ENCODE peak calls at places on chromosomes 2 and 18, in six cellular contexts. S is GM10248, W is mucosa of descending colon, F is RWPE1, A is glutamatergic neuron, D is fibroblast of the aortic adventitia. J is an unnamed sample.

GRCh38 chr2:219497495-219498279 is 1.0 kb upstream of the GMPPA start:
- DNase-seq in S (peak), W (peak), F (peak), A (peak), D (peak), J (peak)

GRCh38 chr2:190634381-190634780 is 14.5 kb upstream of the NAB1 start:
- DNase-seq in S (no peak), W (no peak), F (no peak), A (no peak), D (peak), J (peak)

GRCh38 chr2:236852100-236852976 is 233.4 kb upstream of the COPS8 start:
- DNase-seq in S (no peak), W (no peak), F (no peak), A (no peak), D (peak), J (peak)

GRCh38 chr18:75203456-75204261 is 5.3 kb downstream of the PTGR3 start:
- DNase-seq in S (no peak), W (no peak), F (no peak), A (no peak), D (peak), J (peak)

GRCh38 chr2:98623657-98624056 is 15.3 kb downstream of the UNC50 start:
- DNase-seq in S (no peak), W (no peak), F (no peak), A (no peak), D (peak), J (peak)

GRCh38 chr2:163943403-163944356 is 207.9 kb upstream of the FIGN start:
- DNase-seq in S (no peak), W (no peak), F (no peak), A (no peak), D (no peak), J (no peak)

GRCh38 chr2:65300134-65300771 is 72.6 kb downstream of the ACTR2 start:
- DNase-seq in S (no peak), W (peak), F (no peak), A (no peak), D (peak), J (peak)

GRCh38 chr2:194815475-194815874 is 841.6 kb upstream of the SLC39A10 start:
- DNase-seq in S (no peak), W (no peak), F (no peak), A (no peak), D (no peak), J (no peak)

GRCh38 chr2:26162963-26163362 is 9.9 kb upstream of the GAREM2 start:
- DNase-seq in S (no peak), W (no peak), F (no peak), A (no peak), D (no peak), J (no peak)

GRCh38 chr2:171530378-171530777 is 8.1 kb downstream of the CYBRD1 start:
- DNase-seq in S (no peak), W (no peak), F (no peak), A (no peak), D (no peak), J (no peak)

GRCh38 chr2:228023619-228024018 is 152.2 kb downstream of the DAW1 start:
- DNase-seq in S (no peak), W (no peak), F (peak), A (no peak), D (peak), J (no peak)

GRCh38 chr2:157375384-157375783 is 49.8 kb upstream of the ERMN start:
- DNase-seq in S (no peak), W (no peak), F (no peak), A (no peak), D (no peak), J (no peak)

GRCh38 chr2:100880730-100881129 is 60.8 kb downstream of the NPAS2 start:
- DNase-seq in S (no peak), W (no peak), F (no peak), A (no peak), D (no peak), J (no peak)

GRCh38 chr2:66573412-66573811 is 138.5 kb downstream of the MEIS1 start:
- DNase-seq in S (no peak), W (no peak), F (no peak), A (no peak), D (no peak), J (no peak)

GRCh38 chr2:24919977-24920812 is at the start of gene ADCY3:
- DNase-seq in S (peak), W (peak), F (peak), A (peak), D (peak), J (peak)

GRCh38 chr18:46297621-46298020 is 193.4 kb downstream of the HAUS1 start:
- DNase-seq in S (no peak), W (no peak), F (no peak), A (no peak), D (no peak), J (no peak)

GRCh38 chr2:42663106-42663755 is 94.8 kb downstream of the MTA3 start:
- DNase-seq in S (peak), W (peak), F (peak), A (peak), D (peak), J (peak)

GRCh38 chr2:237603718-237604362 is 13.3 kb upstream of the RAB17 start:
- DNase-seq in S (peak), W (no peak), F (peak), A (no peak), D (peak), J (peak)

GRCh38 chr2:135175177-135175576 is 123.1 kb downstream of the RAB3GAP1 start:
- DNase-seq in S (no peak), W (no peak), F (no peak), A (no peak), D (no peak), J (no peak)

GRCh38 chr18:9109523-9109922 is 7.0 kb downstream of the NDUFV2 start:
- DNase-seq in S (no peak), W (no peak), F (no peak), A (no peak), D (peak), J (peak)

GRCh38 chr2:120464448-120464931 is 118.6 kb downstream of the INHBB start:
- DNase-seq in S (no peak), W (no peak), F (no peak), A (peak), D (no peak), J (no peak)

GRCh38 chr2:13654416-13654815 is 937.7 kb downstream of the TRIB2 start:
- DNase-seq in S (no peak), W (no peak), F (no peak), A (no peak), D (no peak), J (no peak)

GRCh38 chr2:85291425-85292023 is 36.3 kb downstream of the TGOLN2 start:
- DNase-seq in S (no peak), W (no peak), F (no peak), A (no peak), D (no peak), J (no peak)

GRCh38 chr2:158214431-158214830 is 112.8 kb downstream of the UPP2 start:
- DNase-seq in S (peak), W (no peak), F (peak), A (no peak), D (no peak), J (no peak)

GRCh38 chr18:74546751-74547530 is 12.6 kb downstream of the CNDP1 start:
- DNase-seq in S (no peak), W (no peak), F (peak), A (no peak), D (peak), J (peak)

GRCh38 chr2:80014637-80015036 is 289.9 kb downstream of the LRRTM1 start:
- DNase-seq in S (no peak), W (no peak), F (no peak), A (no peak), D (no peak), J (no peak)

GRCh38 chr18:63676526-63676925 is 14.8 kb upstream of the SERPINB3 start:
- DNase-seq in S (peak), W (no peak), F (no peak), A (peak), D (no peak), J (no peak)

GRCh38 chr2:224922142-224922727 is 120.0 kb downstream of the DOCK10 start:
- DNase-seq in S (peak), W (no peak), F (no peak), A (no peak), D (no peak), J (no peak)

GRCh38 chr2:231245253-231246094 is 47.0 kb downstream of the ARMC9 start:
- DNase-seq in S (no peak), W (no peak), F (no peak), A (no peak), D (no peak), J (peak)

GRCh38 chr2:38527338-38528007 is 75.3 kb downstream of the HNRNPLL start:
- DNase-seq in S (no peak), W (no peak), F (no peak), A (no peak), D (no peak), J (peak)

GRCh38 chr2:54503192-54503591 is 47.1 kb downstream of the SPTBN1 start:
- DNase-seq in S (peak), W (no peak), F (no peak), A (peak), D (no peak), J (peak)

GRCh38 chr2:16972276-16972675 is 306.6 kb upstream of the CYRIA start:
- DNase-seq in S (no peak), W (no peak), F (no peak), A (no peak), D (peak), J (no peak)

GRCh38 chr2:111108745-111109271 is 11.9 kb upstream of the BCL2L11 start:
- DNase-seq in S (no peak), W (no peak), F (peak), A (no peak), D (no peak), J (no peak)

GRCh38 chr2:16129716-16130540 is 189.6 kb downstream of the MYCN start:
- DNase-seq in S (no peak), W (no peak), F (no peak), A (no peak), D (no peak), J (no peak)

GRCh38 chr2:4528773-4529172 is 825.4 kb downstream of the DCDC2C start:
- DNase-seq in S (no peak), W (no peak), F (no peak), A (no peak), D (no peak), J (no peak)

GRCh38 chr18:45916302-45916701 is 50.8 kb downstream of the EPG5 start:
- DNase-seq in S (no peak), W (no peak), F (no peak), A (no peak), D (no peak), J (no peak)

GRCh38 chr18:22318745-22319407 is 98.8 kb downstream of the CTAGE1 start:
- DNase-seq in S (no peak), W (no peak), F (no peak), A (no peak), D (peak), J (peak)

DNA sequence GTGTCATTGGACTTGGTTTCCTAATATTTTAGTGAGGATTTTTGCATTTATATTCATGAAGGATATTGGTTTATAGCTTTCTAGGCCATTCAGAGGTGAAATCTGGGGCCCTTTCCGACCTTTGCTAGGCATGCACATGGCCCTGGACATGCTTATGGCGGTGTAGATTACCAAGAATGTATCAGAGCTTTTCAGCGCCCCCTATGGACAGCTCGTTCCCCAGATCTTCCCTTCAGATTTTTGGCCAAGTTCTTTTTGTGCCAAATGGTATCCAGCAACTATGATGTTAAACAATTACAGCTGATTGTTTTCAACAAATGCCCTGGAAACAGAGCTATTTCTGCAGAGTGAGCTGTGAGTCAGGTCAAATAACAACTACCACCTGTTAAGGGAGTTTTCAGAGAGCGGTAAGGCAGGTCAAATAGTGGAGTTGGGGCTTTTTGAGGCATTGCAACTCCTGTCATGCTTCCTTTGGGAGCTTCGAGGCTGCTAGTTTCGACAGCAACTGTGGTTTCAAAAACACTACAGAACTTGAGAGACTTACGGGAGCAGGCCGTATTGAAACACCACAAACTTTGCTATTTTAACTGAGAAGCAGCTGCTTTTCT is 188.3 kb downstream of the ZNF516 start:
- DNase-seq in S (no peak), W (no peak), F (no peak), A (no peak), D (no peak), J (no peak)
- TF ChIP-seq CTCF in S (no peak), W (no peak), F (no peak), A (peak), D (no peak), J (peak)

GRCh38 chr2:71555798-71556454 is 102.6 kb downstream of the DYSF start:
- DNase-seq in S (no peak), W (peak), F (no peak), A (no peak), D (no peak), J (no peak)
- TF ChIP-seq CTCF in S (no peak), W (no peak), F (no peak), A (no peak), D (no peak), J (no peak)

DNA sequence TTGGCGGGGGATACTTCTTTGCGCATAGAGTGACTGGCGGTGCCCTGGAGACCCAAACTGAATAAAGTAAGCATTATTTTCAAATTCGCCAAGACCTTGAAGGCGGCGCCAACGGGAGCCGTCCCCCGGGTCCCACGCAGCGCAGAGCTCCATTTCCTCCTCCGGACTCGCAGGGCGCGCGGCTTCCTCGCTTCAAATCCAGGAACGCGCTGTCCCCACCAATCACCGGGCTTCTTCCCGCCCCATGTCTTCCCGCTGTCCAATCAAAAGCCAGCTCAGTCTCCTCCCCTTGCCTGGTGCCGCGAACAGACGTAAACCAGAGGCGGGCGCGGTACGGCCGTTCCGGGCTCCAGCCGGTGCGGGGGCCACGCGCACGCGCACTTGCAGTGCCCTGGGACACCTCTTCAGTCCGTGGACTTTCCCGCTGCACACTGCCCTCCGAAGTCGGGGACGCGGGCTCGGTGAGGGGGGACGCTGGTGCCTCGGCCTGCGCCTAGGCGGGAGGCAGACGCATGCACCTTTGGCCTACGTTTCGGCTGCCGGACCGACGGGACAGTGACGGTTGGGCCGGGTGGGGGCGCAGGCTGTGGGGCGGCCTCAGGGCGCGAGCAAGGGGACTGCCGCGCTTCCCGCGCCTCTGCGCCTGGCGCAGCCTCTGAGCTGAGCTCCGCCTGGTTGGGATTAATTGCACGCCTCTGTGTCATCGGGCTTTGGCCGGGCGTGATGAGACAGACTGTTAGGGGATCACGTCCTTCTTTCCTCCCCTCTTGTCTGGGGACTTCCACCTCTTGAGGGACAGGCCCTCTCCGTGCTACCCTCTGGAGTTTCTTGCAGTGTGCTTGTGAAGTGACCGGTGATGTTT is at the start of gene CEP192:
- DNase-seq in S (peak), W (peak), F (peak), A (peak), D (peak), J (peak)
- TF ChIP-seq CTCF in S (no peak), W (no peak), F (no peak), A (no peak), D (no peak), J (peak)

GRCh38 chr2:74534411-74534810 is 4.7 kb downstream of the HTRA2 start:
- DNase-seq in S (no peak), W (no peak), F (no peak), A (no peak), D (no peak), J (no peak)

GRCh38 chr2:74531666-74532065 is 1.9 kb downstream of the HTRA2 start:
- DNase-seq in S (no peak), W (no peak), F (no peak), A (no peak), D (no peak), J (no peak)

GRCh38 chr2:74533464-74533863 is 3.7 kb downstream of the HTRA2 start:
- DNase-seq in S (no peak), W (no peak), F (no peak), A (no peak), D (no peak), J (no peak)

GRCh38 chr2:74530239-74531161 is 767 bp downstream of the HTRA2 start:
- DNase-seq in S (peak), W (peak), F (no peak), A (peak), D (peak), J (peak)

DNA sequence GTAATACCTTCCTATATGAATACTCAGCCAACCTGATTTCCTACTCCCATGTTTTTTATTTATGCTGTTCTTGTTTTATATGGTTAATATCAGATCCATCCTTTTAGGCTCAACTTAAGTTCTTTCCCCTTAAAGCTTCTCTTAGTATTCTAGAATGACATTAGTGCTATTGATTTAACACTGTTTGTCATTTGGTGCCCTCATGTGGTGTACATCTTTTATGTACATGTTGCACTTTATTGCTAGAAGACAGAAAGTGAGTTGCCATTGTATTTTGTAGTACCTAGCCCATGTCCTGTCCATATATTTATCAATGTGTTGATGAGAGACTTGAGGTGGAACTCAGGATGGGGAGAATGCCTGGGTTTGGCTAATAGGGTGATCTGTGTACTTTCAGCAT is 2.5 kb downstream of the HTRA2 start:
- DNase-seq in S (no peak), W (no peak), F (no peak), A (no peak), D (peak), J (peak)
- TF ChIP-seq CTCF in S (peak), W (no peak), F (peak), A (no peak), D (peak), J (peak)

GRCh38 chr2:148978026-148978685 is 60.3 kb upstream of the LYPD6B start:
- DNase-seq in S (no peak), W (no peak), F (no peak), A (no peak), D (no peak), J (no peak)
- TF ChIP-seq CTCF in S (peak), W (no peak), F (no peak), A (no peak), D (no peak), J (no peak)

GRCh38 chr2:45484965-45485364 is 126.1 kb downstream of the SRBD1 start:
- DNase-seq in S (no peak), W (no peak), F (no peak), A (no peak), D (no peak), J (no peak)

DNA sequence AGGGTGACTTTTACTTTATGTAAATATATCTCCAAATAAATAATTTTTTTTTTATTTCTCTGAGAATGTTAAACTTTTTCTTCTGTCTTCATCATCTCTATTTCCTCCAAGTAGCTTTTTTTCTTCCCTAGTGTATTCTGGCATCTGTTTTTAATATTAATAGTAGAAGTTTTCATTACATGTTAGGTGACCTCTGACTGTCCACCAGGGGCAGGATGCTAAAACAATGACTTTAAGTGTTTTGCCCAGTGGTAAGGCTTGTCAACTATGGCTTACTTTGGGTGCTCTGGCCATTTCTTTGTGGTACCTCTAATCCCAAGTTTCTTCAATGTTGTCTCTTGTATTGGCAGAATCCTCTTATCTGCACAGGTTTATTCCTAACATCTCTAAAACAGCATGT is 127.1 kb downstream of the SRBD1 start:
- DNase-seq in S (no peak), W (no peak), F (no peak), A (no peak), D (peak), J (peak)
- TF ChIP-seq CTCF in S (peak), W (no peak), F (peak), A (peak), D (peak), J (peak)

GRCh38 chr2:8539743-8540551 is 141.9 kb upstream of the ID2 start:
- DNase-seq in S (no peak), W (no peak), F (peak), A (no peak), D (no peak), J (no peak)
- TF ChIP-seq CTCF in S (no peak), W (peak), F (no peak), A (no peak), D (no peak), J (no peak)

J was measured in fibroblast of villous mesenchyme.